ENCODE peak calls at places on chromosome 4, in four cellular contexts. One of them, this sample, is unnamed.
A peak's percentile ranks its signal among the peaks of the same experiment; 100 is the strongest.

GRCh38 chr4:16439003-16439402 is 212.7 kb upstream of the TAPT1 start:
- DNase-seq in HEK293T: no peak
- DNase-seq in ELR: peak; percentile 9
- DNase-seq in tibial nerve: no peak
- DNase-seq in this sample: no peak

GRCh38 chr4:168535689-168536088 is 38.8 kb downstream of the PALLD start:
- DNase-seq in HEK293T: no peak
- DNase-seq in ELR: no peak
- DNase-seq in tibial nerve: no peak
- DNase-seq in this sample: no peak

GRCh38 chr4:72975488-72975784 is 94.1 kb downstream of the COX18 start:
- DNase-seq in HEK293T: no peak
- DNase-seq in ELR: no peak
- DNase-seq in tibial nerve: no peak
- DNase-seq in this sample: no peak

GRCh38 chr4:138458751-138459150 is 216.6 kb upstream of the SLC7A11 start:
- DNase-seq in HEK293T: no peak
- DNase-seq in ELR: no peak
- DNase-seq in tibial nerve: no peak
- DNase-seq in this sample: no peak

GRCh38 chr4:105520819-105521790 is 31.3 kb upstream of the ARHGEF38 start:
- DNase-seq in HEK293T: peak; percentile 50
- DNase-seq in ELR: peak; percentile 62
- DNase-seq in tibial nerve: no peak
- DNase-seq in this sample: peak; percentile 9

GRCh38 chr4:41644288-41644914 is 104.1 kb downstream of the PHOX2B start:
- DNase-seq in HEK293T: no peak
- DNase-seq in ELR: peak; percentile 21
- DNase-seq in tibial nerve: peak; percentile 54
- DNase-seq in this sample: peak; percentile 77

GRCh38 chr4:86036729-86037128 is 323.1 kb downstream of the MAPK10 start:
- DNase-seq in HEK293T: no peak
- DNase-seq in ELR: peak; percentile 45
- DNase-seq in tibial nerve: no peak
- DNase-seq in this sample: no peak

GRCh38 chr4:186723207-186724047 is at the start of gene FAT1:
- DNase-seq in HEK293T: peak; percentile 50
- DNase-seq in ELR: peak; percentile 82
- DNase-seq in tibial nerve: peak; percentile 40
- DNase-seq in this sample: no peak

GRCh38 chr4:13641084-13641483 is 13.6 kb upstream of the BOD1L1 start:
- DNase-seq in HEK293T: no peak
- DNase-seq in ELR: no peak
- DNase-seq in tibial nerve: no peak
- DNase-seq in this sample: no peak

GRCh38 chr4:130359537-130359936 is 1263.6 kb downstream of the C4orf33 start:
- DNase-seq in HEK293T: no peak
- DNase-seq in ELR: peak; percentile 56
- DNase-seq in tibial nerve: no peak
- DNase-seq in this sample: no peak

GRCh38 chr4:138749303-138749702 is 266.3 kb upstream of the NOCT start:
- DNase-seq in HEK293T: no peak
- DNase-seq in ELR: peak; percentile 37
- DNase-seq in tibial nerve: no peak
- DNase-seq in this sample: no peak

GRCh38 chr4:37482236-37482635 is 203.9 kb downstream of the RELL1 start:
- DNase-seq in HEK293T: no peak
- DNase-seq in ELR: no peak
- DNase-seq in tibial nerve: no peak
- DNase-seq in this sample: no peak

GRCh38 chr4:38563703-38564490 is 100.1 kb upstream of the KLF3 start:
- DNase-seq in HEK293T: no peak
- DNase-seq in ELR: no peak
- DNase-seq in tibial nerve: no peak
- DNase-seq in this sample: no peak

GRCh38 chr4:7287274-7287917 is 95.1 kb downstream of the SORCS2 start:
- DNase-seq in HEK293T: no peak
- DNase-seq in ELR: no peak
- DNase-seq in tibial nerve: no peak
- DNase-seq in this sample: no peak

GRCh38 chr4:87071401-87071800 is 136.6 kb downstream of the AFF1 start:
- DNase-seq in HEK293T: no peak
- DNase-seq in ELR: no peak
- DNase-seq in tibial nerve: no peak
- DNase-seq in this sample: no peak

GRCh38 chr4:8205749-8206611 is 6.9 kb downstream of the SH3TC1 start:
- DNase-seq in HEK293T: no peak
- DNase-seq in ELR: no peak
- DNase-seq in tibial nerve: no peak
- DNase-seq in this sample: no peak

GRCh38 chr4:37197899-37198298 is 46.6 kb upstream of the NWD2 start:
- DNase-seq in HEK293T: no peak
- DNase-seq in ELR: no peak
- DNase-seq in tibial nerve: no peak
- DNase-seq in this sample: no peak

GRCh38 chr4:3388461-3389185 is 53.1 kb upstream of the HGFAC start:
- DNase-seq in HEK293T: no peak
- DNase-seq in ELR: peak; percentile 80
- DNase-seq in tibial nerve: no peak
- DNase-seq in this sample: no peak

GRCh38 chr4:153222790-153223417 is 18.7 kb downstream of the TRIM2 start:
- DNase-seq in HEK293T: peak; percentile 65
- DNase-seq in ELR: peak; percentile 61
- DNase-seq in tibial nerve: peak; percentile 21
- DNase-seq in this sample: no peak

GRCh38 chr4:177047851-177048174 is 255.1 kb upstream of the VEGFC start:
- DNase-seq in HEK293T: no peak
- DNase-seq in ELR: peak; percentile 80
- DNase-seq in tibial nerve: no peak
- DNase-seq in this sample: no peak

GRCh38 chr4:2939383-2940243 is 23.6 kb downstream of the NOP14 start:
- DNase-seq in HEK293T: no peak
- DNase-seq in ELR: no peak
- DNase-seq in tibial nerve: no peak
- DNase-seq in this sample: no peak

GRCh38 chr4:96593422-96593821 is 753.5 kb downstream of the PDHA2 start:
- DNase-seq in HEK293T: no peak
- DNase-seq in ELR: no peak
- DNase-seq in tibial nerve: no peak
- DNase-seq in this sample: no peak

GRCh38 chr4:108072300-108072699 is 82.6 kb downstream of the HADH start:
- DNase-seq in HEK293T: peak; percentile 24
- DNase-seq in ELR: no peak
- DNase-seq in tibial nerve: no peak
- DNase-seq in this sample: no peak

GRCh38 chr4:29081230-29081955 is 1638.8 kb upstream of the PCDH7 start:
- DNase-seq in HEK293T: no peak
- DNase-seq in ELR: peak; percentile 51
- DNase-seq in tibial nerve: no peak
- DNase-seq in this sample: no peak